ENCODE peak calls at places on chromosomes 16 and 17, in ten cellular contexts. L, R, B, E, I, Z, Y, H, Q and C are unnamed samples.

GRCh38 chr17:76726766-76727718 is at the start of gene METTL23:
- DNase-seq in R (no peak), I (no peak), Z (peak), H (peak), E (peak), Q (peak), Y (peak), L (peak), B (peak), C (peak)

GRCh38 chr17:79093270-79093669 is 18.6 kb downstream of the ENGASE start:
- DNase-seq in R (no peak), Y (no peak), L (no peak), Q (no peak), Z (no peak), I (no peak), B (no peak), H (no peak), E (no peak), C (no peak)

GRCh38 chr17:17603178-17603894 is 11.8 kb upstream of the PEMT start:
- DNase-seq in E (no peak), B (no peak), Q (no peak), Y (no peak), R (no peak), L (no peak), Z (no peak), I (no peak), H (no peak), C (no peak)

GRCh38 chr16:727291-727977 is 528 bp downstream of the HAGHL start:
- DNase-seq in H (no peak), B (no peak), L (no peak), E (no peak), R (peak), I (no peak), Q (no peak), Y (no peak), Z (peak), C (no peak)

GRCh38 chr16:74226361-74226979 is 70.1 kb upstream of the PSMD7 start:
- DNase-seq in H (peak), B (no peak), E (no peak), I (no peak), L (no peak), Y (peak), R (no peak), Z (no peak), Q (peak), C (peak)

GRCh38 chr17:2061441-2061797 is 6.5 kb downstream of the HIC1 start:
- DNase-seq in Q (no peak), Z (no peak), R (no peak), E (no peak), B (no peak), Y (no peak), H (no peak), I (no peak), L (no peak), C (peak)

GRCh38 chr16:56683424-56684162 is 1.3 kb downstream of the MT1X start:
- DNase-seq in E (no peak), Q (no peak), R (no peak), I (no peak), Z (no peak), Y (no peak), L (no peak), B (no peak), H (no peak), C (no peak)

GRCh38 chr16:46949216-46949892 is 24.1 kb downstream of the DNAJA2 start:
- DNase-seq in R (no peak), H (no peak), Q (no peak), Y (no peak), L (no peak), I (no peak), Z (peak), E (no peak), B (no peak), C (peak)

GRCh38 chr17:81434079-81434478 is 38.8 kb downstream of the BAHCC1 start:
- DNase-seq in Z (no peak), Q (no peak), H (peak), L (peak), B (no peak), E (peak), I (no peak), R (no peak), Y (peak), C (no peak)

GRCh38 chr17:41264599-41264998 is 579 bp upstream of the KRTAP9-6 start:
- DNase-seq in Y (no peak), Q (no peak), H (no peak), R (no peak), E (no peak), B (no peak), I (no peak), L (no peak), Z (no peak), C (no peak)

GRCh38 chr16:27892879-27893278 is 170.6 kb downstream of the GSG1L start:
- DNase-seq in L (no peak), Z (no peak), B (no peak), R (no peak), H (peak), E (no peak), Q (no peak), Y (peak), I (no peak), C (peak)

GRCh38 chr16:200388-200787 is 20.1 kb downstream of the HBQ1 start:
- DNase-seq in Z (no peak), L (no peak), Q (peak), R (no peak), B (no peak), H (no peak), E (no peak), Y (peak), I (no peak), C (peak)

GRCh38 chr17:40326014-40326831 is 17.2 kb downstream of the RARA start:
- DNase-seq in R (peak), B (no peak), Z (peak), I (no peak), Q (no peak), Y (no peak), H (no peak), L (no peak), E (peak), C (no peak)

GRCh38 chr16:88924834-88925539 is 52.0 kb downstream of the CBFA2T3 start:
- DNase-seq in H (peak), Q (peak), L (no peak), I (peak), E (no peak), Y (peak), Z (peak), B (no peak), R (peak), C (peak)

GRCh38 chr16:86231321-86231995 is 278.9 kb upstream of the FOXF1 start:
- DNase-seq in Z (no peak), I (no peak), L (no peak), R (no peak), B (no peak), E (no peak), Y (no peak), Q (no peak), H (no peak), C (no peak)

GRCh38 chr17:27489045-27489715 is 32.9 kb downstream of the KSR1 start:
- DNase-seq in Z (no peak), R (peak), L (peak), H (peak), B (peak), Q (peak), E (peak), Y (peak), I (no peak), C (peak)

GRCh38 chr17:2731807-2732206 is 17.6 kb downstream of the CCDC92B start:
- DNase-seq in Z (no peak), B (no peak), Y (no peak), R (no peak), I (no peak), E (no peak), L (no peak), H (no peak), Q (no peak), C (no peak)

GRCh38 chr17:19531780-19532501 is 1.7 kb upstream of the SLC47A1 start:
- DNase-seq in Q (no peak), Z (no peak), R (no peak), E (no peak), Y (no peak), L (no peak), H (no peak), B (no peak), I (no peak), C (no peak)

GRCh38 chr17:19537116-19537515 is 3.5 kb downstream of the SLC47A1 start:
- DNase-seq in E (no peak), Q (no peak), B (no peak), Z (no peak), I (no peak), R (no peak), L (no peak), Y (no peak), H (no peak), C (no peak)

GRCh38 chr17:19533036-19533717 is 477 bp upstream of the SLC47A1 start:
- DNase-seq in Z (no peak), B (no peak), E (no peak), Y (no peak), I (no peak), H (no peak), Q (no peak), R (no peak), L (no peak), C (no peak)

GRCh38 chr17:19533718-19534561 is at the start of gene SLC47A1:
- DNase-seq in I (no peak), Q (peak), R (no peak), E (peak), B (no peak), L (peak), Z (peak), H (peak), Y (peak), C (no peak)

GRCh38 chr17:19534562-19535149 is 1.0 kb downstream of the SLC47A1 start:
- DNase-seq in R (no peak), H (no peak), E (no peak), Q (no peak), Z (no peak), L (no peak), Y (peak), I (no peak), B (no peak), C (peak)
- H3K4me3 ChIP-seq in R (peak), H (peak), E (peak), Q (peak), Z (no peak), L (peak), Y (no peak), I (no peak), B (no peak), C (peak)

GRCh38 chr17:29619251-29619650 is 3.5 kb downstream of the CORO6 start:
- DNase-seq in Z (no peak), Q (peak), H (peak), R (no peak), Y (peak), I (no peak), B (no peak), L (no peak), E (no peak), C (peak)
- TF ChIP-seq CTCF in Z (peak), Q (peak), H (peak), R (no peak), Y (peak), I (peak), B (no peak), L (peak), E (peak), C (peak)

GRCh38 chr17:28759296-28759865 is 15.6 kb downstream of the TRAF4 start:
- DNase-seq in Y (no peak), R (no peak), Q (no peak), Z (no peak), L (no peak), I (no peak), H (no peak), B (no peak), E (no peak), C (no peak)

GRCh38 chr17:28758411-28759121 is 14.8 kb downstream of the TRAF4 start:
- DNase-seq in B (no peak), I (no peak), E (no peak), Y (no peak), Z (no peak), L (no peak), Q (no peak), R (no peak), H (no peak), C (no peak)

GRCh38 chr17:28760987-28761562 is 17.3 kb downstream of the TRAF4 start:
- DNase-seq in I (no peak), E (peak), Q (peak), Z (peak), L (peak), R (peak), H (no peak), B (peak), Y (peak), C (peak)

GRCh38 chr17:28763137-28763799 is 19.5 kb downstream of the TRAF4 start:
- DNase-seq in L (no peak), B (no peak), Q (no peak), I (no peak), Y (no peak), H (no peak), E (no peak), R (no peak), Z (peak), C (no peak)

GRCh38 chr17:28760561-28760960 is 16.8 kb downstream of the TRAF4 start:
- DNase-seq in I (no peak), R (no peak), Y (no peak), E (no peak), Q (no peak), B (no peak), H (no peak), L (no peak), Z (no peak), C (no peak)
- H3K4me3 ChIP-seq in I (no peak), R (no peak), Y (no peak), E (no peak), Q (no peak), B (no peak), H (no peak), L (no peak), Z (no peak), C (no peak)

GRCh38 chr16:69204106-69204655 is 17.2 kb downstream of the SNTB2 start:
- DNase-seq in Z (no peak), H (no peak), R (no peak), I (no peak), E (no peak), L (no peak), B (no peak), Q (peak), Y (no peak), C (no peak)

GRCh38 chr16:69201291-69201690 is 14.3 kb downstream of the SNTB2 start:
- DNase-seq in H (no peak), E (no peak), Y (no peak), I (no peak), L (no peak), Q (no peak), B (no peak), R (no peak), Z (no peak), C (no peak)

GRCh38 chr16:69199382-69199781 is 12.4 kb downstream of the SNTB2 start:
- DNase-seq in Q (no peak), E (no peak), R (peak), Z (no peak), I (peak), Y (peak), H (peak), L (no peak), B (no peak), C (peak)

GRCh38 chr16:69197573-69197972 is 10.6 kb downstream of the SNTB2 start:
- DNase-seq in E (no peak), H (no peak), B (no peak), Z (no peak), L (no peak), R (no peak), Q (no peak), Y (no peak), I (no peak), C (no peak)

GRCh38 chr16:69201787-69202186 is 14.8 kb downstream of the SNTB2 start:
- DNase-seq in B (no peak), I (no peak), R (peak), L (no peak), Y (no peak), H (no peak), E (no peak), Z (no peak), Q (no peak), C (no peak)
- TF ChIP-seq CTCF in B (no peak), I (no peak), R (no peak), L (no peak), Y (no peak), H (no peak), E (no peak), Z (no peak), Q (no peak), C (no peak)

DNA sequence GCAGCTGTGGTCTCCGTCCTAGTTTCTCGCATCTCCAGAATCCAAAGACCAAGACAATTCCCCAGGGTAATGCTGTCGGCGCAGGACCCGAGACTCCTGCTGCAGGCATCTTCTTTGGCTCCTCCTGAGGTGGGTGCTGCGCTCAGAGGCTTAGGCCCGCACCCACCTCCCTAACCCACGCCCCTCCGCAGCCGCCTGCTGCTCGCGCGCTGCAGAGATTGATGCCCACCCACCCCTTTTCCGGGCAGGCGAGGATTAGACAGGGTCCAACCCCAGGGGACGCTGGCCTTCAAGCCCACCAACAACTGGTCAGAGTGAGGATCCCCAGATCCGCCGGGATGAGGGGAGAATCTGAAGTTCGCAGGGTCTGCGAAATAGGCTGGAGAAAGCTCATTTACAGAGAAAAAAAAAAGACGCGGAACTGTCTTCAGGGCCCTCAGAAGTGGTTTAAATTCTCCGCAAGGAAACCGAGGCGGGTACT is 27.9 kb downstream of the SLFN11 start:
- DNase-seq in I (no peak), Q (no peak), E (no peak), Y (no peak), H (no peak), Z (no peak), R (no peak), B (no peak), L (no peak), C (no peak)
- H3K4me3 ChIP-seq in I (no peak), Q (no peak), E (peak), Y (peak), H (no peak), Z (no peak), R (no peak), B (no peak), L (peak), C (peak)

DNA sequence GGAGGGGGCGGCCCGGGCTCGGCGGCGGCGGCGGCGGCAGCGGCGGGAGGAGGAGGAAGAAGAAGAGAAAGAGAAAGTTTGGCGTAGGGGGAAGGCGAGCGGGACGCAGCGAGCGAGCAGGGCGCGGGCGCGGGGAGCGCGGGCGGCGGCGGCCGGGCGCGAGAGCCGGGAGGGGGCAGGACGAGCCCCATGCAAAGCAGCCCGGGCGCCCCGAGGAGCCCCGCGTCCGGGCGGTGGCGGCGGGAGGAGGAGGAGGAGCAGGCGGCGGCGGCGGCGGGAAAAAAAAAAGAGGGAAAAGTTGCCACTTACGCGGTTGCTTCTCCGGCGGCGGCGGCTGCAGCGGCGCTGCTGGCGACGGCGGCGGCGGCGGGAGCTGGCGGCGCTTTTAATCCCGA is 10.3 kb upstream of the ZFHX3 start:
- DNase-seq in Y (peak), Q (peak), E (peak), H (no peak), I (no peak), L (peak), B (peak), Z (peak), R (no peak), C (no peak)
- TF ChIP-seq CTCF in Y (no peak), Q (no peak), E (peak), H (no peak), I (no peak), L (no peak), B (no peak), Z (no peak), R (no peak), C (no peak)

GRCh38 chr17:63830904-63831491 is 3.5 kb upstream of the FTSJ3 start:
- DNase-seq in H (no peak), E (no peak), I (no peak), Y (no peak), R (no peak), Z (no peak), L (no peak), Q (no peak), B (no peak), C (no peak)
- H3K4me3 ChIP-seq in H (no peak), E (no peak), I (no peak), Y (no peak), R (no peak), Z (no peak), L (no peak), Q (no peak), B (no peak), C (no peak)

GRCh38 chr17:4156750-4157381 is 13.9 kb downstream of the CYB5D2 start:
- DNase-seq in Q (no peak), I (no peak), R (no peak), E (no peak), B (no peak), Y (no peak), L (no peak), H (no peak), Z (no peak), C (no peak)
- TF ChIP-seq CTCF in Q (peak), I (no peak), R (no peak), E (peak), B (no peak), Y (no peak), L (no peak), H (peak), Z (peak), C (peak)